ENCODE peak calls at places on chromosome 13, in ten cellular contexts. U, S, E, A, Z, T, G, F, X and V are unnamed samples.

GRCh38 chr13:109687559-109688448 is 98.6 kb downstream of the IRS2 start:
- DNase-seq in E (peak), T (no peak), S (no peak), X (no peak), A (no peak), Z (no peak), F (no peak), U (no peak), G (no peak), V (no peak)

GRCh38 chr13:40389081-40389641 is 277.3 kb downstream of the FOXO1 start:
- DNase-seq in U (peak), E (no peak), F (no peak), G (no peak), S (no peak), T (no peak), A (no peak), X (peak), Z (no peak), V (no peak)

GRCh38 chr13:95146486-95146885 is 154.8 kb downstream of the ABCC4 start:
- DNase-seq in S (no peak), T (no peak), X (no peak), A (no peak), U (no peak), Z (no peak), E (no peak), F (no peak), G (no peak), V (no peak)

GRCh38 chr13:26628706-26629105 is 71.2 kb downstream of the WASF3 start:
- DNase-seq in Z (peak), T (peak), F (no peak), A (peak), U (no peak), G (peak), X (no peak), S (no peak), E (peak), V (no peak)

GRCh38 chr13:20118268-20119140 is 42.3 kb downstream of the GJA3 start:
- DNase-seq in U (no peak), G (no peak), T (peak), X (peak), A (no peak), F (peak), E (peak), Z (peak), S (no peak), V (peak)

GRCh38 chr13:110182461-110182860 is 124.5 kb downstream of the COL4A1 start:
- DNase-seq in Z (no peak), G (no peak), X (no peak), E (no peak), F (no peak), T (no peak), S (no peak), A (no peak), U (no peak), V (no peak)

GRCh38 chr13:64723735-64724134 is 2506.4 kb downstream of the PCDH9 start:
- DNase-seq in U (no peak), A (peak), T (no peak), X (no peak), Z (no peak), G (peak), E (peak), S (peak), F (no peak), V (no peak)

GRCh38 chr13:70311175-70311574 is 202.9 kb upstream of the KLHL1 start:
- DNase-seq in S (no peak), G (no peak), Z (no peak), X (no peak), E (no peak), U (no peak), A (no peak), T (no peak), F (no peak), V (no peak)

GRCh38 chr13:92346046-92346445 is 880.6 kb upstream of the GPC6 start:
- DNase-seq in S (no peak), X (no peak), U (no peak), T (no peak), E (no peak), G (no peak), Z (no peak), A (no peak), F (no peak), V (no peak)

GRCh38 chr13:34640179-34640929 is 301.7 kb upstream of the NBEA start:
- DNase-seq in U (no peak), X (no peak), E (no peak), G (no peak), S (no peak), T (no peak), A (no peak), F (no peak), Z (no peak), V (no peak)

GRCh38 chr13:72536668-72537399 is 190.6 kb downstream of the MZT1 start:
- DNase-seq in F (no peak), S (no peak), T (no peak), A (no peak), U (no peak), Z (no peak), E (peak), X (no peak), G (no peak), V (peak)

GRCh38 chr13:95540848-95541247 is 11.7 kb upstream of the CLDN10 start:
- DNase-seq in F (peak), A (no peak), G (no peak), X (no peak), U (no peak), Z (no peak), T (no peak), S (no peak), E (peak), V (peak)